ENCODE peak calls at places on chromosomes 6 and 20, in ten cellular contexts. P is K562, Q is HL-60, A is GM23338, M is transverse colon, I is sigmoid colon, G is stomach, U is HCT116, V is breast epithelium, W is upper lobe of left lung. F is an unnamed sample.

GRCh38 chr20:1368448-1369199 is 24.2 kb downstream of the FKBP1A start:
- DNase-seq in P (no peak), Q (no peak), A (no peak), M (peak; percentile 27), I (no peak), G (no peak), U (no peak), V (no peak), W (no peak), F (no peak)

GRCh38 chr6:61585504-61585903 is 700.5 kb downstream of the KHDRBS2 start:
- DNase-seq in P (no peak), Q (no peak), A (no peak), M (no peak), I (no peak), G (no peak), U (no peak), V (no peak), W (no peak), F (no peak)

GRCh38 chr6:82033631-82034211 is 213.8 kb downstream of the IBTK start:
- DNase-seq in P (no peak), Q (no peak), A (no peak), M (no peak), I (peak; percentile 69), G (no peak), U (no peak), V (no peak), W (no peak), F (no peak)

GRCh38 chr6:159691133-159691962 is 1.7 kb downstream of the SOD2 start:
- DNase-seq in P (peak; percentile 70), Q (peak; percentile 71), A (peak; percentile 52), M (no peak), I (no peak), G (no peak), U (peak; percentile 55), V (no peak), W (no peak), F (no peak)

GRCh38 chr6:25229671-25230321 is 49.4 kb upstream of the CARMIL1 start:
- DNase-seq in P (no peak), Q (no peak), A (no peak), M (no peak), I (no peak), G (no peak), U (peak; percentile 15), V (no peak), W (no peak), F (no peak)

GRCh38 chr20:57618091-57618765 is 2.0 kb downstream of the ZBP1 start:
- DNase-seq in P (no peak), Q (no peak), A (no peak), M (peak; percentile 78), I (no peak), G (no peak), U (peak; percentile 57), V (no peak), W (no peak), F (no peak)

GRCh38 chr6:16184129-16184528 is 54.3 kb upstream of the GMPR start:
- DNase-seq in P (peak; percentile 62), Q (peak; percentile 78), A (peak; percentile 43), M (peak; percentile 41), I (no peak), G (peak; percentile 69), U (peak; percentile 48), V (no peak), W (no peak), F (no peak)

GRCh38 chr6:1872649-1873131 is 263.0 kb downstream of the FOXC1 start:
- DNase-seq in P (no peak), Q (no peak), A (peak; percentile 65), M (no peak), I (no peak), G (no peak), U (no peak), V (no peak), W (no peak), F (no peak)

GRCh38 chr6:46676604-46677313 is 10.9 kb upstream of the TDRD6 start:
- DNase-seq in P (no peak), Q (no peak), A (no peak), M (no peak), I (no peak), G (no peak), U (no peak), V (no peak), W (no peak), F (no peak)

GRCh38 chr6:30443657-30444450 is 45.5 kb upstream of the HLA-E start:
- DNase-seq in P (no peak), Q (no peak), A (peak; percentile 50), M (no peak), I (no peak), G (no peak), U (no peak), V (no peak), W (peak; percentile 75), F (no peak)

GRCh38 chr20:53678990-53679596 is 85.5 kb upstream of the ZNF217 start:
- DNase-seq in P (peak; percentile 25), Q (peak; percentile 14), A (no peak), M (no peak), I (no peak), G (no peak), U (no peak), V (no peak), W (no peak), F (no peak)

GRCh38 chr20:20440473-20440872 is 72.6 kb downstream of the INSM1 start:
- DNase-seq in P (no peak), Q (no peak), A (no peak), M (no peak), I (no peak), G (no peak), U (no peak), V (no peak), W (peak; percentile 27), F (no peak)

GRCh38 chr6:129606664-129607063 is 103.3 kb downstream of the ARHGAP18 start:
- DNase-seq in P (no peak), Q (no peak), A (no peak), M (no peak), I (no peak), G (no peak), U (no peak), V (no peak), W (no peak), F (no peak)

GRCh38 chr6:121520337-121521163 is 85.1 kb downstream of the GJA1 start:
- DNase-seq in P (no peak), Q (no peak), A (peak; percentile 50), M (no peak), I (no peak), G (no peak), U (no peak), V (no peak), W (no peak), F (no peak)

GRCh38 chr6:132227937-132228336 is 173.3 kb downstream of the MOXD1 start:
- DNase-seq in P (no peak), Q (no peak), A (no peak), M (no peak), I (no peak), G (no peak), U (no peak), V (no peak), W (no peak), F (no peak)

GRCh38 chr20:52150440-52151258 is 40.9 kb downstream of the ZFP64 start:
- DNase-seq in P (peak; percentile 55), Q (peak; percentile 22), A (peak; percentile 61), M (no peak), I (no peak), G (no peak), U (peak; percentile 33), V (no peak), W (no peak), F (no peak)

GRCh38 chr6:100673641-100674040 is 207.5 kb downstream of the ASCC3 start:
- DNase-seq in P (no peak), Q (no peak), A (peak; percentile 67), M (no peak), I (no peak), G (no peak), U (no peak), V (no peak), W (no peak), F (no peak)

DNA sequence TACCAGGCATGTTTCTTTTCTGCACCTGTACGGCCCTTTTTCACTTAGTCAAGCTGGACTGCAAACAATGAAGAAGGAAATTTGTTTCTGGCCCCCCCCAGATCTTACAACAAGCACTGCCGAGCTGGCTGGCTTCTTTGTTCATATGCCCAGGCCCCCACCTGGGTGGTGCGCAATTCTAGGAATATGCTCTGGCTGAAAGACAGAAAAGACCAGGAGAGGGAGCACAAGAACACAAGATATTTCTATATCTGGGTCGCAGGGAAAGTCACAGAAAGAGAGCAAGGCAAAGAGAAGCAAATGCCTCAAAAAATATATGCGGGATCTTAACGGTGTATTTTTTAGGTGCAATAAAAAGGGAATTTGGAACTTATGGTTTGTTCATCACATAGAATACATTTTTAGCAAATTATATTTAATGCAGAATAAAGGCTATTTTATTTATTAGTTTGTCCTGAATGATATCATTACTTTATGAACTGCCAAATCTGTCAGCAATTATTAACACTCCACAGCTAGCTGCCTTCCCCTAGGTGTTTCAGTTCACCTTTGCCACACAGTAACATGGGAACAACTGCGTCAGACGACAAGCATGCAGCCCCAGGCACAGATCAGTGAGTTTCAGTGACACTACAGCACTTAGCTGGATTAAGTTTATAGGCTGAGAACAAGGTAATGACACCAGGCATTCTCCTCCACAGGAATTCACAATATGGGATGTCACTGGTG is 76.5 kb downstream of the GJA10 start:
- DNase-seq in P (peak; percentile 69), Q (peak; percentile 44), A (peak; percentile 67), M (no peak), I (no peak), G (peak; percentile 29), U (peak; percentile 16), V (no peak), W (no peak), F (no peak)
- TF ChIP-seq POLR2AphosphoS5 in P (no peak), Q (no peak), A (no peak), M (no peak), I (no peak), G (no peak), U (no peak), V (no peak), W (no peak), F (no peak)

GRCh38 chr6:7998103-7998725 is 66.0 kb downstream of the BLOC1S5 start:
- DNase-seq in P (no peak), Q (peak; percentile 28), A (no peak), M (no peak), I (no peak), G (no peak), U (no peak), V (no peak), W (no peak), F (no peak)
- TF ChIP-seq POLR2AphosphoS5 in P (no peak), Q (no peak), A (no peak), M (peak; percentile 44), I (peak; percentile 90), G (no peak), U (no peak), V (no peak), W (no peak), F (no peak)

DNA sequence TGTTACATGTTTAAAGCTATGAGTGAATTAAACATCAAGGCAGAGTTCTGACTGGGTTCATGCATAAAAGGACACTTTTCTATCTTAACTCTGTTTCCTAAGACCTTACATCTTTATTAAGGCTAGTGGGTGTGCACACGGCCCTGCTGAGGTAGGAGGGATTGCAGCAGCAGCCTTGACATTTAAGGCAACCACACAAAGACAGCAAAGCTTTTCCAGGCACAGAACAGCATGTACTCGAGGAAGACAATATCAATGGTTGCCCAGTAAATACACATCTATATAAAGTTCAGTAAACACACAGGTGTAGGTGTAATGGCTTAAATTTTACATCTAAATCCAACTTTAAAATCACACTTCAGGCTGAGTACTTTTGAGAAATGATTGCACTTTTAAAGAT is 79.8 kb upstream of the LOC128125822 start:
- DNase-seq in P (no peak), Q (no peak), A (no peak), M (peak; percentile 32), I (no peak), G (no peak), U (no peak), V (no peak), W (no peak), F (no peak)
- TF ChIP-seq POLR2AphosphoS5 in P (no peak), Q (no peak), A (no peak), M (no peak), I (no peak), G (no peak), U (no peak), V (no peak), W (no peak), F (no peak)

GRCh38 chr20:47360489-47361267 is 4.2 kb upstream of the ZMYND8 start:
- DNase-seq in P (peak; percentile 99), Q (peak; percentile 46), A (peak; percentile 86), M (peak; percentile 77), I (peak; percentile 96), G (peak; percentile 86), U (peak; percentile 60), V (peak; percentile 90), W (peak; percentile 91), F (peak; percentile 38)
- TF ChIP-seq POLR2AphosphoS5 in P (peak; percentile 100), Q (peak; percentile 64), A (no peak), M (peak; percentile 67), I (peak; percentile 88), G (peak; percentile 86), U (peak; percentile 67), V (peak; percentile 92), W (peak; percentile 90), F (peak; percentile 26)

F was measured in GM12892.